ENCODE peak calls at places on chromosomes 4 and X, in ten cellular contexts. U is NCI-H510A; M is T-helper 1 cell; H is MCF 10A; Q is activated naive CD8-positive, alpha-beta T cell treated with anti-CD3 and anti-CD28 coated beads, Interleukin-2, amount 50 U/mL, for 24 hours; E is type B pancreatic cell; A is GM04503; B is adipocyte; F is T-helper 2 cell; V is effector memory CD4-positive, alpha-beta T cell. Z is an unnamed sample.

GRCh38 chr4:120052840-120053239 is 13.8 kb downstream of the MAD2L1 start:
- DNase-seq in U (no peak), M (no peak), H (peak), Q (no peak), E (no peak), A (peak), B (peak), F (no peak), V (no peak), Z (peak)

GRCh38 chr4:15695240-15695699 is 7.6 kb upstream of the BST1 start:
- DNase-seq in U (no peak), M (no peak), H (peak), Q (no peak), E (no peak), A (peak), B (peak), F (no peak), V (no peak), Z (peak)

GRCh38 chrX:38342853-38343778 is 9.3 kb upstream of the OTC start:
- DNase-seq in U (no peak), M (no peak), H (no peak), Q (no peak), E (no peak), A (no peak), B (no peak), F (no peak), V (no peak), Z (no peak)

GRCh38 chr4:188332265-188332664 is 193.0 kb downstream of the TRIML1 start:
- DNase-seq in U (no peak), M (no peak), H (no peak), Q (no peak), E (no peak), A (no peak), B (peak), F (no peak), V (no peak), Z (no peak)

GRCh38 chr4:142960867-142961644 is 115.0 kb upstream of the INPP4B start:
- DNase-seq in U (no peak), M (no peak), H (no peak), Q (no peak), E (no peak), A (no peak), B (peak), F (no peak), V (no peak), Z (no peak)

GRCh38 chr4:127759893-127760292 is 22.2 kb upstream of the HSPA4L start:
- DNase-seq in U (no peak), M (no peak), H (peak), Q (no peak), E (no peak), A (no peak), B (no peak), F (no peak), V (no peak), Z (no peak)

GRCh38 chr4:125105561-125105960 is 209.2 kb upstream of the FAT4 start:
- DNase-seq in U (no peak), M (no peak), H (peak), Q (no peak), E (no peak), A (peak), B (peak), F (no peak), V (no peak), Z (peak)

GRCh38 chr4:110801591-110801990 is 178.7 kb upstream of the PITX2 start:
- DNase-seq in U (no peak), M (no peak), H (no peak), Q (no peak), E (no peak), A (no peak), B (no peak), F (no peak), V (no peak), Z (no peak)

GRCh38 chr4:108696160-108696559 is 45.8 kb downstream of the OSTC start:
- DNase-seq in U (no peak), M (no peak), H (no peak), Q (no peak), E (no peak), A (no peak), B (no peak), F (no peak), V (no peak), Z (no peak)

GRCh38 chr4:153188966-153189801 is 15.1 kb upstream of the TRIM2 start:
- DNase-seq in U (no peak), M (no peak), H (no peak), Q (no peak), E (no peak), A (no peak), B (peak), F (no peak), V (no peak), Z (peak)

GRCh38 chr4:142984871-142985585 is 138.9 kb upstream of the INPP4B start:
- DNase-seq in U (no peak), M (no peak), H (peak), Q (no peak), E (no peak), A (no peak), B (peak), F (no peak), V (no peak), Z (peak)

GRCh38 chr4:67320645-67321044 is 224.7 kb downstream of the CENPC start:
- DNase-seq in U (no peak), M (no peak), H (peak), Q (no peak), E (no peak), A (no peak), B (peak), F (no peak), V (no peak), Z (peak)

GRCh38 chr4:185782523-185782922 is 29.5 kb downstream of the SORBS2 start:
- DNase-seq in U (no peak), M (no peak), H (no peak), Q (no peak), E (no peak), A (no peak), B (no peak), F (no peak), V (no peak), Z (peak)

GRCh38 chr4:118112647-118113046 is 78.4 kb downstream of the NDST3 start:
- DNase-seq in U (no peak), M (no peak), H (peak), Q (no peak), E (no peak), A (no peak), B (no peak), F (no peak), V (no peak), Z (peak)

GRCh38 chrX:123590842-123591491 is 141.9 kb downstream of the THOC2 start:
- DNase-seq in U (no peak), M (no peak), H (peak), Q (no peak), E (no peak), A (peak), B (no peak), F (no peak), V (no peak), Z (no peak)

GRCh38 chrX:66021758-66022741 is 17.8 kb downstream of the VSIG4 start:
- DNase-seq in U (no peak), M (no peak), H (no peak), Q (no peak), E (no peak), A (no peak), B (no peak), F (no peak), V (no peak), Z (no peak)

GRCh38 chr4:189022441-189023035 is 883.3 kb downstream of the TRIML1 start:
- DNase-seq in U (no peak), M (no peak), H (peak), Q (no peak), E (no peak), A (peak), B (peak), F (no peak), V (no peak), Z (peak)

GRCh38 chrX:97039363-97040029 is 155.8 kb downstream of the RPA4 start:
- DNase-seq in U (no peak), M (no peak), H (peak), Q (no peak), E (no peak), A (no peak), B (no peak), F (no peak), V (no peak), Z (peak)

GRCh38 chrX:17359500-17359899 is 15.5 kb upstream of the NHS start:
- DNase-seq in U (no peak), M (no peak), H (peak), Q (no peak), E (no peak), A (no peak), B (no peak), F (no peak), V (no peak), Z (peak)

Z was measured in fibroblast of the aortic adventitia.